ENCODE peak calls at places on chromosomes 3 and 15, in eight cellular contexts. E is heart left ventricle, W is GM23248, A is left ventricle myocardium inferior, S is SJSA1, T is brain microvascular endothelial cell, B is bronchial epithelial cell, Y is neuronal stem cell. K is an unnamed sample.

GRCh38 chr3:129383292-129383860 is 45.1 kb downstream of the EFCAB12 start:
- DNase-seq in E (peak; percentile 61), W (peak; percentile 82), A (peak; percentile 33), S (peak; percentile 45), T (peak; percentile 61), B (peak; percentile 42), Y (peak; percentile 55), K (no peak)

GRCh38 chr3:62233065-62233464 is 140.3 kb downstream of the FEZF2 start:
- DNase-seq in E (no peak), W (no peak), A (no peak), S (no peak), T (no peak), B (no peak), Y (no peak), K (no peak)

GRCh38 chr3:98630416-98630815 is 37.0 kb upstream of the CPOX start:
- DNase-seq in E (no peak), W (no peak), A (no peak), S (no peak), T (no peak), B (no peak), Y (no peak), K (no peak)

GRCh38 chr15:63872759-63873510 is 39.2 kb upstream of the HERC1 start:
- DNase-seq in E (no peak), W (peak; percentile 38), A (no peak), S (no peak), T (no peak), B (no peak), Y (no peak), K (no peak)

GRCh38 chr15:101269479-101270223 is 7.6 kb downstream of the SELENOS start:
- DNase-seq in E (peak; percentile 71), W (peak; percentile 61), A (no peak), S (no peak), T (no peak), B (no peak), Y (no peak), K (no peak)

GRCh38 chr15:80234883-80235282 is 17.1 kb downstream of the CTXND1 start:
- DNase-seq in E (no peak), W (peak; percentile 59), A (no peak), S (peak; percentile 15), T (no peak), B (peak; percentile 31), Y (no peak), K (no peak)

GRCh38 chr15:79969175-79969574 is 1.8 kb downstream of the BCL2A1 start:
- DNase-seq in E (no peak), W (no peak), A (no peak), S (no peak), T (no peak), B (no peak), Y (no peak), K (no peak)

GRCh38 chr15:65528461-65529060 is 1.7 kb upstream of the HACD3 start:
- DNase-seq in E (no peak), W (no peak), A (no peak), S (no peak), T (no peak), B (no peak), Y (no peak), K (no peak)

GRCh38 chr3:126476166-126476975 is 680 bp upstream of the ZXDC start:
- DNase-seq in E (no peak), W (peak; percentile 62), A (no peak), S (peak; percentile 41), T (peak; percentile 9), B (peak; percentile 61), Y (peak; percentile 41), K (no peak)

GRCh38 chr3:5232570-5232969 is 45.1 kb downstream of the EDEM1 start:
- DNase-seq in E (no peak), W (no peak), A (no peak), S (no peak), T (no peak), B (no peak), Y (no peak), K (no peak)

GRCh38 chr3:13771496-13771895 is 108.4 kb downstream of the WNT7A start:
- DNase-seq in E (no peak), W (no peak), A (no peak), S (no peak), T (no peak), B (no peak), Y (no peak), K (no peak)

GRCh38 chr15:58987501-58988010 is at the start of gene RNF111:
- DNase-seq in E (peak; percentile 92), W (peak; percentile 98), A (peak; percentile 90), S (peak; percentile 93), T (peak; percentile 95), B (peak; percentile 96), Y (peak; percentile 91), K (peak; percentile 79)

GRCh38 chr15:29233566-29233965 is 36.1 kb downstream of the NSMCE3 start:
- DNase-seq in E (no peak), W (peak; percentile 22), A (no peak), S (no peak), T (no peak), B (no peak), Y (no peak), K (no peak)

GRCh38 chr3:42572278-42572677 is 9.5 kb downstream of the SEC22C start:
- DNase-seq in E (no peak), W (peak; percentile 58), A (no peak), S (peak; percentile 11), T (peak; percentile 48), B (peak; percentile 55), Y (no peak), K (no peak)

GRCh38 chr15:52331490-52332240 is 36.1 kb upstream of the MYO5C start:
- DNase-seq in E (no peak), W (peak; percentile 65), A (no peak), S (peak; percentile 50), T (peak; percentile 38), B (peak; percentile 73), Y (no peak), K (no peak)

GRCh38 chr3:149969945-149970715 is 565 bp downstream of the PFN2 start:
- DNase-seq in E (peak; percentile 85), W (peak; percentile 89), A (peak; percentile 84), S (peak; percentile 76), T (peak; percentile 76), B (peak; percentile 80), Y (peak; percentile 80), K (no peak)

GRCh38 chr3:124934577-124934976 is at the start of gene MUC13:
- DNase-seq in E (no peak), W (no peak), A (no peak), S (no peak), T (no peak), B (no peak), Y (no peak), K (no peak)

GRCh38 chr3:143287403-143287802 is 167.8 kb downstream of the CHST2 start:
- DNase-seq in E (no peak), W (peak; percentile 27), A (no peak), S (no peak), T (no peak), B (peak; percentile 31), Y (no peak), K (no peak)

GRCh38 chr15:83030021-83030420 is 18.6 kb upstream of the C15orf40 start:
- DNase-seq in E (no peak), W (no peak), A (no peak), S (peak; percentile 58), T (peak; percentile 69), B (no peak), Y (no peak), K (no peak)
- H3K36me3 ChIP-seq in E (peaks cover 7% of the 10 kb centered on the region), W (peaks cover 21% of the 10 kb centered on the region), A (peaks cover 63% of the 10 kb centered on the region), S (peaks cover 48% of the 10 kb centered on the region), T (peaks cover 13% of the 10 kb centered on the region), B (peaks cover 4% of the 10 kb centered on the region), Y (peaks cover 5% of the 10 kb centered on the region), K (peaks cover 4% of the 10 kb centered on the region)

DNA sequence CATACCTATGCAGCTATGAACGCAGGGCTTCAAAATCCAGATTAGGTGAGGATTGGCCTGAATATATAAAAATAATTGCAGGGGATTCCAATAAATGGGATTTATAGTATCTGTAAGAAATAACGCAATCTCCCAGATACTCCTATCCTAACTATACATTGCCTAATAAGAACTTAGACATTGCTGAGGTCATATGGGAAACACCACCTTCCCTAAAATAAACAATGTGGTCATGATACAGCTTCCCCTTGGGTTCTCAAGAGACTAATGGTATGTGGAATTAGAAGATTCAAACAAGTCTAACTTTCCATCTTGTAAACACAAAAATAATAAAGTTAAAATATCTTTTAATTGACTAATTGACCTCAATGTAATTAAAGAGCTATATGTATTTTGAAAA is 28.2 kb downstream of the UBE3A start:
- DNase-seq in E (no peak), W (no peak), A (no peak), S (no peak), T (no peak), B (peak; percentile 74), Y (no peak), K (no peak)
- H3K36me3 ChIP-seq in E (no peaks in the 10 kb centered on the region), W (no peaks in the 10 kb centered on the region), A (no peaks in the 10 kb centered on the region), S (peaks cover 13% of the 10 kb centered on the region), T (no peaks in the 10 kb centered on the region), B (peaks cover 1% of the 10 kb centered on the region), Y (peaks cover 2% of the 10 kb centered on the region), K (peaks cover 2% of the 10 kb centered on the region)

GRCh38 chr3:79985866-79986265 is 218.1 kb upstream of the ROBO1 start:
- DNase-seq in E (no peak), W (no peak), A (no peak), S (no peak), T (no peak), B (no peak), Y (no peak), K (no peak)

GRCh38 chr3:79979990-79980389 is 212.2 kb upstream of the ROBO1 start:
- DNase-seq in E (no peak), W (no peak), A (no peak), S (no peak), T (no peak), B (no peak), Y (no peak), K (no peak)

DNA sequence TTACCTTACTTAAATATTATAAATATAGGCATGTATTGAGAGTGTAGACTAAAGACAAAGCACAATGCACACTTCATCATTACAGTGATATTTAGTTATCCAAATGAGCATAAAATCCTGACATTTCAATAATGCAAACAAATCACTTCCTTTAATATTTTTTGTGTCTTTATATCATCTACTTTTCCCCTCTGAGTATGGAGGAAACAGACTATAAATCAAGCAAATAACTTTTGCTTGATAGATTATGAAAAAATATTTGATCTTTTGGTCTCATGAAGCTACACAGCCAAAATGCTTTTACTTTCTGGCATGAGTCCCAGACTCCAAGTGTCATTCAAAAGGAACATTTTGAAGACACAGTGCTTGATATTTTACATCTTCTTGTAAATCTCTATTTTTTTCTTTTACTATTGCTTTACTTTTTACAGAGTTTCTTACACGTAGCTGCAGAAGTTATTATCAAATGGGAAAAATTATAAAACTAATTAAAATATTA is 215.3 kb upstream of the ROBO1 start:
- DNase-seq in E (no peak), W (no peak), A (no peak), S (no peak), T (no peak), B (no peak), Y (no peak), K (no peak)
- H3K36me3 ChIP-seq in E (no peaks in the 10 kb centered on the region), W (no peaks in the 10 kb centered on the region), A (no peaks in the 10 kb centered on the region), S (no peaks in the 10 kb centered on the region), T (no peaks in the 10 kb centered on the region), B (no peaks in the 10 kb centered on the region), Y (no peaks in the 10 kb centered on the region), K (no peaks in the 10 kb centered on the region)

GRCh38 chr3:183743231-183743630 is 45.6 kb downstream of the YEATS2 start:
- DNase-seq in E (no peak), W (no peak), A (no peak), S (no peak), T (no peak), B (no peak), Y (no peak), K (no peak)

GRCh38 chr3:183745300-183746098 is 47.9 kb downstream of the YEATS2 start:
- DNase-seq in E (no peak), W (no peak), A (no peak), S (peak; percentile 66), T (peak; percentile 22), B (no peak), Y (peak; percentile 18), K (no peak)
- H3K36me3 ChIP-seq in E (peaks cover 4% of the 10 kb centered on the region), W (peaks cover 26% of the 10 kb centered on the region), A (peaks cover 34% of the 10 kb centered on the region), S (peaks cover 44% of the 10 kb centered on the region), T (peaks cover 48% of the 10 kb centered on the region), B (peaks cover 11% of the 10 kb centered on the region), Y (peaks cover 10% of the 10 kb centered on the region), K (no peaks in the 10 kb centered on the region)

K was measured in BJ.